ENCODE peak calls at places on chromosomes 13 and 19, in ten cellular contexts. W is fibroblast of pulmonary artery, N is SJCRH30, Y is neuronal stem cell, F is uterus, H is A549, V is fibroblast of villous mesenchyme, C is RWPE2, M is tibial nerve, O is adrenal gland. D is an unnamed sample.

GRCh38 chr13:111043575-111043982 is 71.5 kb upstream of the ARHGEF7 start:
- DNase-seq in O (no peak), F (no peak), N (no peak), M (no peak), C (no peak), H (no peak), W (peak), Y (no peak), V (peak), D (peak)

GRCh38 chr13:39773833-39774232 is 118.4 kb downstream of the COG6 start:
- DNase-seq in W (peak), O (no peak), F (no peak), M (no peak), V (no peak), N (no peak), Y (no peak), H (no peak), C (no peak), D (no peak)

GRCh38 chr13:50250403-50250802 is 235.2 kb downstream of the KCNRG start:
- DNase-seq in V (no peak), F (no peak), N (no peak), C (no peak), M (no peak), W (no peak), H (no peak), Y (no peak), O (no peak), D (no peak)

GRCh38 chr19:29618871-29619270 is 12.8 kb downstream of the POP4 start:
- DNase-seq in C (no peak), Y (no peak), V (no peak), H (no peak), N (no peak), M (no peak), F (no peak), W (no peak), O (no peak), D (no peak)

GRCh38 chr13:112711528-112712265 is 21.9 kb downstream of the ATP11A start:
- DNase-seq in W (peak), N (peak), Y (peak), C (peak), O (peak), H (peak), F (peak), M (peak), V (peak), D (peak)

GRCh38 chr13:97142452-97142851 is 79.7 kb upstream of the MBNL2 start:
- DNase-seq in H (peak), C (no peak), N (peak), W (peak), Y (no peak), M (no peak), V (peak), F (no peak), O (peak), D (no peak)

GRCh38 chr13:100347941-100348340 is 240.6 kb downstream of the GGACT start:
- DNase-seq in W (peak), N (no peak), O (no peak), Y (no peak), C (no peak), M (no peak), F (no peak), H (peak), V (no peak), D (no peak)

GRCh38 chr19:49847731-49848696 is 2.9 kb upstream of the PTOV1 start:
- DNase-seq in M (no peak), F (no peak), H (no peak), C (no peak), Y (no peak), V (peak), O (no peak), W (peak), N (no peak), D (no peak)

GRCh38 chr13:32883501-32883900 is 132.7 kb upstream of the KL start:
- DNase-seq in C (no peak), O (peak), H (no peak), V (peak), M (no peak), Y (no peak), N (peak), W (peak), F (no peak), D (no peak)

GRCh38 chr13:95181586-95181985 is 119.7 kb downstream of the ABCC4 start:
- DNase-seq in N (no peak), M (no peak), C (no peak), Y (no peak), F (no peak), O (no peak), W (no peak), V (no peak), H (no peak), D (no peak)

GRCh38 chr13:24033527-24034302 is 126.8 kb upstream of the SPATA13 start:
- DNase-seq in V (peak), N (no peak), M (no peak), W (peak), F (no peak), H (no peak), O (no peak), C (no peak), Y (no peak), D (no peak)

GRCh38 chr19:14147797-14148605 is 11.6 kb upstream of the ASF1B start:
- DNase-seq in N (peak), O (peak), C (no peak), H (peak), F (peak), V (peak), W (peak), M (peak), Y (no peak), D (peak)

GRCh38 chr19:31099470-31100190 is 249.6 kb downstream of the TSHZ3 start:
- DNase-seq in H (no peak), N (no peak), M (no peak), V (peak), F (no peak), C (no peak), Y (no peak), W (no peak), O (no peak), D (no peak)

DNA sequence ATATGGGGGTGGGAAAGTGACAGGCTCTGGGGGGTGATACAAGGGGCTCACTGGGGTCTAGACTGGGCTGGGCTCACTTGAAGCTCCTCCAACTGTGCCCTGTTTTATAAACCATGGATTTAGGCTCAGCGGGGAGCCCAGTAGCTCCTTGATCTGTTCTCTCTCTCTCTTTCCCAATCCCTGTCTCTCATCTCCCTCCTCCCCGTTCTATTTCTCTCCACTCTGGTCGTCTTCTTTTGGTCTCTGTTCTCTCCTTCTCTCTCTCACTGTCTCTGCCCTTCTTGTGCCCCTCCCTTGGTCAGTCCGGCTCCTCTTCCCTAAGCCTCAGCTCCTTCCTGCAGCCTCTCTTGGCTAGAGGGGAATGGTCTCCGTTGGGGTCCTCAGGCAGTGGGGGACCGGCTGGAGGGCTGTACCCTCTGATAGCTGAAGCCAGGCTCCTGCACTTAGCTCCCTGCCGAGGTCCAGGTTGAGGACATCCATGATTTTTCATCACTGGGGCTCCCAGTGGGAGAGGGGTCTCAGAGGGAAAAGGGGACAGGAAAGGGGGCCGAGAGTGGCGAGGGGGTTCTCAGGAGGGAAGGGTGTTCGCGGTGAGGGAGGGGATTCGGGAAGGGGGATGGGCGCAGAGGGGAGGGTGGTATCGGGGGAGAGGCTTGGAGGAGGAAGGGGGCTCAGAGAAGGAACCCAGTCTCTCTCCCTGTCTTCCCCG is 8.5 kb downstream of the UNC13A start:
- DNase-seq in M (no peak), F (no peak), O (no peak), Y (no peak), C (no peak), H (no peak), W (no peak), N (no peak), V (no peak), D (no peak)
- H3K4me3 ChIP-seq in M (no peak), F (no peak), O (no peak), Y (peak), C (no peak), H (peak), W (no peak), N (no peak), V (no peak), D (no peak)

DNA sequence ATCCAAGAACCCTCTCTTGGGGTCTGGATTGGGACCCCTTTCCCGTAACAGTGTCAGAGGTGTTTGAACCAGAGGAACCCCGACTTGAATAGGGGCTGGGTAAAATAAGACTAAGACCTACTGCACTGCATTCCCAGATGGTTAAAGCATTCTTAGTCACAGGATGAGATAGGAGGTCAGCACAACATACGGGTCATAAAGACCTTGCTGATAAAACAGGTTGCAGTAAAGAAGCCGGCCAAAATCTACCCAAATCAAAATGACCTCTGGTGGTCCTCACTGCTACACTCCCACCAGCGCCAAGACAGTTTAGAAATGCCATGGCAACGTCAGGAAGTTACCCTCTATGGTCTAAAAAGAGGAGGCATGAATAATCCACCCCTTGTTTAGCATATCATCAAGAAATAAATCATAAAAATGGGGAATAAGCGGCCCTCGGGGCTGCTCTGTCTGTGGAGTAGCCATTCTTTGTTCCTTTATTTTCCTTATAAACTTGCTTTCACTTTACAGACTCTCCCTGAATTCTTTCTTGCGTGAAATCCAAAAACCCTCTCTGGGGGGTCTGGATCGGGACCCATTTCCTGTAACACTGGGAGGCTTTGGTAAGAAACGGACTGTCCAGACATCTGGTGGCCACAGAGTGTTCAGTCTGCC is 4.4 kb upstream of the SIN3B start:
- DNase-seq in M (no peak), N (no peak), F (peak), Y (no peak), O (no peak), H (no peak), V (peak), W (no peak), C (no peak), D (no peak)
- H3K4me3 ChIP-seq in M (peak), N (peak), F (peak), Y (peak), O (no peak), H (no peak), V (peak), W (peak), C (no peak), D (no peak)

DNA sequence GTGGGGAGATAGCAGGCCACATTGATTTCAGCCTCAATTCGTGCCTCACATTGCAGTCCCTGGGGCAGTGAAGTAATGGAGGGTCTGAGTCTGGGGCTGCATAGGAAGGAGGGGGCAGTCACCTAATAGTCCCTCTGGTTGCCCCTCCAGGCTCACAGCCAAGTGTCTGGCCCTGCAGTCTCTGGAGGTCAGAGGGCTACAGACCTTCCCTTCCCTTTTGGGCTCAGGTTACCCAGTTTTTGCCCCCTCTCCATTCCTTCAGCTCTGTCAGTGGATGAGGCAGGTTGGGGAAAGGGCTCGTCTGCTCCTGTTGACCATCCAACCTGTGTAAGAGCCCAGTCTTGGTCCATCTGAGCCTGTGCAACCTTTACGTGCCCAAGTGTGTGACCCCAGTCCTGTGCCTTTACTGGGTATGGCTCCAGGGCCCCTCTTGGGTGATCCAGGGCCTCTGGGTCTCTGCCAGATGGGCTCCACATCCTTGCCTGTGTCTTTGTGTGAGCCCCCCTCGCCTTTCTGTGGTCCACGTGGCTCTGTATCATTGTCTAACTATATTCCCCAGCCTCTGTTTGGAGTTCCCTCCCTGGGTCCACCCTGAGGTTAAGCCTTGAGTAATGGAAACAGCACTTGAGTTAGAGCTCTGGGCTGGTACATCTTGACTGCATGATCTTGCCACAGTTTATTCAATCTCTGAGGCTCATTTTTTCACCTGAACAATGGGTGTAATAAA is 13.1 kb downstream of the CIC start:
- DNase-seq in C (no peak), H (no peak), V (peak), W (no peak), F (peak), O (no peak), Y (no peak), M (no peak), N (no peak), D (peak)
- H3K4me3 ChIP-seq in C (no peak), H (peak), V (peak), W (peak), F (no peak), O (no peak), Y (peak), M (peak), N (peak), D (no peak)

GRCh38 chr19:1871140-1871597 is 7.8 kb upstream of the KLF16 start:
- DNase-seq in O (peak), N (no peak), V (no peak), Y (no peak), W (no peak), F (no peak), H (no peak), C (no peak), M (no peak), D (no peak)
- H3K4me3 ChIP-seq in O (no peak), N (no peak), V (no peak), Y (no peak), W (no peak), F (no peak), H (no peak), C (no peak), M (no peak), D (no peak)

DNA sequence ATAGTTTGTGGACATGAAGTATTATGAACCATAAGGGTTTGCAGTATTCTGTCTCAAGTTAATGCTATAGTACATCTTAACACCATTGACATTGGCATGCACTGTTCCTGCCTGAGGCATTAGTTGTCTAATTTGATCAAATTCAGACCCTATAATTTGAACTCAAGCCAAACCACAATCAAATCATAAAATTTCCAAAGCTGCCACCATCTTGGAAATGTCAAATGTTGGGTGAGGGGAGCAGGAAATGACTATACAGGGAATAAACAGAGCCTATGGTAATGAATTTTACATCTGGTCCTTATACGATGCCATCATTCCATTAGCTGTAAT is 257.9 kb downstream of the SPRY2 start:
- DNase-seq in V (no peak), H (no peak), M (no peak), O (no peak), Y (no peak), N (no peak), W (no peak), F (no peak), C (no peak), D (no peak)
- H3K4me3 ChIP-seq in V (no peak), H (no peak), M (no peak), O (no peak), Y (no peak), N (no peak), W (peak), F (no peak), C (no peak), D (no peak)

DNA sequence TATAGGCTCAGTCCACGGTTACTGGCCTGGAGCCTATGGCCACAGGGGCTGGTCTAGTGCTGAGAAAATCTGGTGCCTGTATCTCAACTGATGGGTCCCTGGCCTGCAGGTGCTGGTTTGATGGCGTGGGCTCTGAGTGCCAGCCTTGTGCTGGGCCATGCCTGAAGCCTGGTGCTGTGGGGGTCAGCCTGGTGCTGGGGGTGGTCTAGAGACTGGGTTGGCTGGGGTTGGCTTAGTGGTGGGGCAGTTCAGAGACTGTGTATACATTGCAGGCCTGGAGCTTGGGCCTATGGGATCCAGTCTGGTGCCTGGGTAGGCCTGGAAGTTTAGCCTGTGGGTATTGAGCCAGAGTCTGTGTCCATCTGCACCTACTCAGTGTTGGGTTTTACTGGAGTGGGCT is 36.4 kb downstream of the SLC10A2 start:
- DNase-seq in V (no peak), O (no peak), H (no peak), M (no peak), W (no peak), N (no peak), F (no peak), C (no peak), Y (no peak), D (no peak)
- H3K4me3 ChIP-seq in V (no peak), O (no peak), H (no peak), M (no peak), W (no peak), N (no peak), F (no peak), C (no peak), Y (no peak), D (no peak)